ENCODE peak calls at places on chromosome 20, in five cellular contexts. M, D, O, W and G are unnamed samples.

GRCh38 chr20:62133051-62133845 is 9.9 kb downstream of the PSMA7 start:
- DNase-seq in M (no peak), D (no peak), W (no peak), O (no peak), G (no peak)

GRCh38 chr20:50601511-50602431 is 89.6 kb downstream of the RIPOR3 start:
- DNase-seq in M (no peak), W (no peak), O (no peak), D (no peak), G (no peak)

GRCh38 chr20:34473262-34473883 is 42.8 kb upstream of the DYNLRB1 start:
- DNase-seq in O (peak), W (peak), D (peak), M (peak), G (peak)

GRCh38 chr20:25453035-25453810 is 45.8 kb downstream of the GINS1 start:
- DNase-seq in M (no peak), D (no peak), O (no peak), W (no peak), G (no peak)

GRCh38 chr20:4014031-4014474 is 1.3 kb downstream of the RNF24 start:
- DNase-seq in D (peak), M (no peak), O (peak), W (peak), G (no peak)

GRCh38 chr20:45853484-45853883 is 3.7 kb downstream of the ACOT8 start:
- DNase-seq in O (no peak), D (no peak), M (no peak), W (peak), G (no peak)

GRCh38 chr20:61964675-61965605 is 100.7 kb downstream of the TAF4 start:
- DNase-seq in O (no peak), W (no peak), D (no peak), M (no peak), G (no peak)

GRCh38 chr20:49381558-49382493 is 100.6 kb downstream of the KCNB1 start:
- DNase-seq in O (peak), W (no peak), M (no peak), D (no peak), G (peak)

GRCh38 chr20:10093087-10093591 is 58.4 kb downstream of the ANKEF1 start:
- DNase-seq in O (no peak), W (peak), M (no peak), D (no peak), G (peak)

GRCh38 chr20:36384022-36384619 is 78.0 kb downstream of the DLGAP4 start:
- DNase-seq in D (peak), O (peak), M (peak), W (peak), G (no peak)

GRCh38 chr20:24651171-24651972 is 181.9 kb downstream of the SYNDIG1 start:
- DNase-seq in O (no peak), D (no peak), M (no peak), W (no peak), G (no peak)

GRCh38 chr20:21125849-21126840 is at the start of gene KIZ:
- DNase-seq in M (peak), D (peak), W (peak), O (peak), G (peak)

GRCh38 chr20:51156796-51157119 is 133.9 kb upstream of the KCNG1 start:
- DNase-seq in W (no peak), M (no peak), D (no peak), O (no peak), G (no peak)

GRCh38 chr20:32321390-32321789 is 36.7 kb upstream of the ASXL1 start:
- DNase-seq in W (no peak), O (no peak), M (no peak), D (no peak), G (no peak)

GRCh38 chr20:63577317-63577894 is 3.4 kb upstream of the HELZ2 start:
- DNase-seq in M (no peak), W (no peak), O (no peak), D (no peak), G (peak)

GRCh38 chr20:51220293-51220706 is 197.4 kb upstream of the KCNG1 start:
- DNase-seq in W (peak), M (no peak), O (peak), D (peak), G (peak)

GRCh38 chr20:49267327-49267726 is 10.5 kb downstream of the ZNFX1 start:
- DNase-seq in M (no peak), D (no peak), O (no peak), W (no peak), G (no peak)

GRCh38 chr20:982754-983153 is 19.4 kb downstream of the RSPO4 start:
- DNase-seq in M (no peak), O (no peak), D (no peak), W (peak), G (no peak)

GRCh38 chr20:34754611-34755010 is 50.5 kb downstream of the TP53INP2 start:
- DNase-seq in M (no peak), D (no peak), W (peak), O (no peak), G (no peak)

GRCh38 chr20:50338479-50339195 is 148.0 kb downstream of the CEBPB start:
- DNase-seq in D (peak), W (peak), O (no peak), M (no peak), G (no peak)

GRCh38 chr20:59805786-59806577 is 127.5 kb downstream of the SYCP2 start:
- DNase-seq in O (peak), W (peak), D (no peak), M (no peak), G (no peak)

GRCh38 chr20:19502169-19502568 is 255.9 kb upstream of the RIN2 start:
- DNase-seq in D (no peak), O (no peak), M (no peak), W (no peak), G (no peak)
- H3K27ac ChIP-seq in D (no peak), O (no peak), M (no peak), W (no peak), G (no peak)

DNA sequence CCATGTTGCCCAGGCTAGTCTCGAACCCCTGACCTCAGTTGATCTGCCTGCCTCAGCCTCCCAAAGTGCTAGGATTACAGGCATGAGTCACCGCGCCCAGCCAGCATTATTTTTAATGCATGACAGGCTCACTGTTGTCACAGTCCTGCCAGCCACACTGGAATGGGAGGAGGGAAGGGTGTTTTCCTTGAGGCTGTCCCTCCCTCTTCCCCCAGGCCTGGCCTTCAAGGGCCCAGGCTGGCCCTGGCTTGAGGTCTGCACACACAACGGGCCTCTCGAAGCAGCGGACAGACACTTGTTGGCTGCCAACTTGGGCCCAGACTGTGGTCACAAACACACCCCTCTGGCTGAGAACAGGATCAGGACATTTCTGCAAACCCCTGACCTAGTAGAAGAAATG is 10.1 kb downstream of the SNTA1 start:
- DNase-seq in W (no peak), O (no peak), D (no peak), M (no peak), G (peak)
- H3K27ac ChIP-seq in W (no peak), O (no peak), D (no peak), M (no peak), G (peak)

DNA sequence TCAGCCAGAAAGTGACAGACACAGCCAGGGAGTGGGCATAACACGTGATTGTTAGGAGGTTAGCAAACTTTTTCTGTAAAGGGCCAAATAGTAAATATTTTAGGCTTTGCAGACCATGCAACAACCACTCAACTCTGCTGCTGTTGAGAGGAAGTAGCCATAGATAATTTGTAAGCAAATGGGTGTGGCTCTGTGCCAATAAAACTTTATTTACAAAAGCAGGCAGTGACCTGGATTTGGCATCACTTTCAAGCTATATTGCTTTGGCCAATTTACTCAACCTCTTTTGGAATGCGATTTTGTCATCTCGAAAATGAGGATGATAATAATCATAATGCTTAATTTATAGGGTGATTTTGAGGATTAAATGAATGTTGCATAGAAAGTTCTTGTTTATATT is 152.6 kb downstream of the TSHZ2 start:
- DNase-seq in M (no peak), W (no peak), D (no peak), O (no peak), G (no peak)
- H3K27ac ChIP-seq in M (no peak), W (no peak), D (no peak), O (no peak), G (no peak)

GRCh38 chr20:46931699-46932098 is 37.1 kb downstream of the EYA2 start:
- DNase-seq in O (no peak), D (no peak), M (no peak), W (no peak), G (no peak)

GRCh38 chr20:46930940-46931339 is 36.3 kb downstream of the EYA2 start:
- DNase-seq in W (no peak), M (no peak), O (no peak), D (no peak), G (no peak)

GRCh38 chr20:46929902-46930301 is 35.3 kb downstream of the EYA2 start:
- DNase-seq in M (no peak), D (no peak), O (no peak), W (no peak), G (no peak)

GRCh38 chr20:46933150-46933549 is 38.5 kb downstream of the EYA2 start:
- DNase-seq in W (no peak), M (no peak), D (no peak), O (no peak), G (no peak)

GRCh38 chr20:46928580-46929132 is 34.0 kb downstream of the EYA2 start:
- DNase-seq in M (no peak), W (no peak), D (no peak), O (no peak), G (peak)
- H3K27ac ChIP-seq in M (no peak), W (no peak), D (no peak), O (no peak), G (peak)

GRCh38 chr20:2654831-2655230 is 2.4 kb downstream of the NOP56 start:
- DNase-seq in W (no peak), O (no peak), D (no peak), M (no peak), G (no peak)
- H3K27ac ChIP-seq in W (no peak), O (no peak), D (peak), M (no peak), G (no peak)

GRCh38 chr20:12152996-12153395 is 235.3 kb downstream of the BTBD3 start:
- DNase-seq in D (peak), W (no peak), M (no peak), O (no peak), G (no peak)
- H3K27ac ChIP-seq in D (no peak), W (no peak), M (no peak), O (no peak), G (no peak)

GRCh38 chr20:44406572-44407100 is 51.1 kb downstream of the HNF4A start:
- DNase-seq in D (no peak), O (peak), M (no peak), W (no peak), G (no peak)
- H3K27ac ChIP-seq in D (peak), O (peak), M (no peak), W (no peak), G (no peak)

GRCh38 chr20:40680560-40680959 is 8.5 kb downstream of the MAFB start:
- DNase-seq in O (no peak), M (no peak), W (no peak), D (no peak), G (no peak)

GRCh38 chr20:40682104-40683045 is 6.7 kb downstream of the MAFB start:
- DNase-seq in O (no peak), D (peak), M (peak), W (peak), G (no peak)

GRCh38 chr20:40683221-40683893 is 5.7 kb downstream of the MAFB start:
- DNase-seq in W (peak), M (peak), O (no peak), D (no peak), G (no peak)

GRCh38 chr20:40683894-40684268 is 5.2 kb downstream of the MAFB start:
- DNase-seq in D (no peak), O (no peak), W (no peak), M (peak), G (no peak)

DNA sequence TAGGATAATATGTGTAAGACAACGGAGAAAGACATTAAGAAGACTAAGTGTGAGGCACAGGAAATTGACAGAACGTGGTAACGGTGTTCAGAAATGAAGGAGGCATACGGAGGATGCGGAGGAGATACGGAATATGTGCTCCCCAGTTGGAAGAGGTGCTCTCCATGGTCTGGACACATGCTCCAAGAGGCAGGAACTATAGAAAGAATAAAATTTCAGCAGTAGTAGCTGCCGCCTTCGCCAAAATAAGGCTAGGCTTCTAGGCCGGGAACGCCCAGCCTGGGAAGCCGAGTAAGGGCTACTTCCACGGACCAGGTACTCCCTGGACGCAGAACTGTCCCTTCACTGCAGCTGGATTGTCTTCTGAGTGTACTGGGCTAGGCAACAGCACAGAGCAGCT is 7.4 kb downstream of the MAFB start:
- DNase-seq in M (no peak), W (no peak), O (no peak), D (no peak), G (no peak)
- H3K27ac ChIP-seq in M (no peak), W (no peak), O (no peak), D (no peak), G (no peak)

GRCh38 chr20:47727909-47728361 is 57.3 kb downstream of the SULF2 start:
- DNase-seq in W (no peak), M (no peak), O (no peak), D (no peak), G (peak)
- H3K27ac ChIP-seq in W (no peak), M (no peak), O (peak), D (no peak), G (peak)

DNA sequence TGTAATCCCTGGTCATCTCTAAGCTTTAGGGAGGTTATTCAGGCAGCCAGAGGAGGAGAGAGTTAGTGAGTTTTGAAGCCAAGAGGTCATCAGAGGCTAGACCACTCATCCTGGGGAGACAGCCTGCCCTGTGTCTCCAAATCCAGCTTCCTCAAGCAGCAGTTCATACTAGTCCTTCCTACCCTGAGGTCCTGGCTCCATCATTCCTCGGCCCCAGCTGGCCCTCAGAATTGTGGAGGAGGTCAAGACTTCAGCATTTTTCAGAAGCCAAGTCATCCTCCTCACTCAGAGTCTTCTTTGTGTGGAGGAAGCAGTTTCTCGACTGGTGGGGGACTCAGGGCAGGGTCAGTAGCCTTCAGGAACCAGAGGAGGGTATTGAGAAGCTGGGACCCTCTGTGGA is 12.4 kb upstream of the KIAA1755 start:
- DNase-seq in D (no peak), O (no peak), W (no peak), M (no peak), G (no peak)
- H3K27ac ChIP-seq in D (no peak), O (no peak), W (no peak), M (no peak), G (no peak)